ENCODE peak calls at places on chromosomes 3 and 15, in five cellular contexts. O is left ventricle myocardium inferior, F is fibroblast of lung, H is suprapubic skin, M is esophagus squamous epithelium. P is an unnamed sample. For H3K4me1, the result is how much of the 10 kb centered on the place peaks cover.

GRCh38 chr3:14210281-14210670 is 31.7 kb downstream of the LSM3 start:
- DNase-seq in O (no peak), F (no peak), H (no peak), M (no peak), P (no peak)

GRCh38 chr3:170488802-170489201 is 70.1 kb downstream of the CLDN11 start:
- DNase-seq in O (no peak), F (no peak), H (no peak), M (no peak), P (no peak)

GRCh38 chr3:61299343-61299742 is 48.1 kb upstream of the FHIT start:
- DNase-seq in O (no peak), F (no peak), H (no peak), M (no peak), P (no peak)

GRCh38 chr3:162764672-162765071 is 1268.1 kb downstream of the OTOL1 start:
- DNase-seq in O (no peak), F (no peak), H (no peak), M (no peak), P (no peak)

GRCh38 chr3:66014641-66015040 is 24.1 kb downstream of the MAGI1 start:
- DNase-seq in O (no peak), F (no peak), H (no peak), M (no peak), P (no peak)

GRCh38 chr3:49924683-49925082 is 4.9 kb downstream of the MON1A start:
- DNase-seq in O (no peak), F (peak), H (no peak), M (no peak), P (no peak)

GRCh38 chr3:158261371-158261991 is 151.6 kb downstream of the RSRC1 start:
- DNase-seq in O (no peak), F (no peak), H (no peak), M (no peak), P (no peak)

GRCh38 chr15:70853855-70854668 is at the start of gene LARP6:
- DNase-seq in O (peak), F (peak), H (peak), M (no peak), P (no peak)

GRCh38 chr3:192907784-192908183 is 9.9 kb downstream of the MB21D2 start:
- DNase-seq in O (no peak), F (no peak), H (no peak), M (no peak), P (no peak)

GRCh38 chr15:63938486-63939061 is 104.8 kb upstream of the HERC1 start:
- DNase-seq in O (no peak), F (peak), H (no peak), M (no peak), P (no peak)

GRCh38 chr3:61562042-61562809 is 855 bp downstream of the PTPRG start:
- DNase-seq in O (peak), F (peak), H (peak), M (no peak), P (no peak)

GRCh38 chr15:82533801-82534200 is 6.5 kb downstream of the RPS17 start:
- DNase-seq in O (no peak), F (no peak), H (no peak), M (no peak), P (no peak)

GRCh38 chr3:149330609-149331008 is 2.8 kb downstream of the TM4SF18 start:
- DNase-seq in O (no peak), F (peak), H (no peak), M (no peak), P (no peak)

GRCh38 chr3:71491141-71491752 is 92.3 kb downstream of the FOXP1 start:
- DNase-seq in O (no peak), F (no peak), H (no peak), M (no peak), P (no peak)
- H3K4me1 ChIP-seq in O (under half), F (under half), H (under half), M (under half), P (under half)

GRCh38 chr3:145490088-145491055 is 670.6 kb downstream of the PLOD2 start:
- DNase-seq in O (peak), F (no peak), H (no peak), M (no peak), P (no peak)
- H3K4me3 ChIP-seq in O (peak), F (no peak), H (no peak), M (no peak), P (no peak)

GRCh38 chr15:74780523-74780982 is 1.3 kb upstream of the CSK start:
- DNase-seq in O (no peak), F (no peak), H (no peak), M (no peak), P (no peak)
- H3K4me1 ChIP-seq in O (half or more), F (under half), H (half or more), M (half or more), P (under half)

GRCh38 chr3:24682141-24682547 is 187.5 kb upstream of the THRB start:
- DNase-seq in O (no peak), F (peak), H (no peak), M (no peak), P (no peak)

GRCh38 chr3:24679429-24679828 is 184.8 kb upstream of the THRB start:
- DNase-seq in O (no peak), F (no peak), H (no peak), M (no peak), P (no peak)

GRCh38 chr3:24680214-24680967 is 185.7 kb upstream of the THRB start:
- DNase-seq in O (peak), F (peak), H (peak), M (no peak), P (no peak)

GRCh38 chr3:24678021-24678420 is 183.4 kb upstream of the THRB start:
- DNase-seq in O (no peak), F (no peak), H (no peak), M (no peak), P (no peak)

DNA sequence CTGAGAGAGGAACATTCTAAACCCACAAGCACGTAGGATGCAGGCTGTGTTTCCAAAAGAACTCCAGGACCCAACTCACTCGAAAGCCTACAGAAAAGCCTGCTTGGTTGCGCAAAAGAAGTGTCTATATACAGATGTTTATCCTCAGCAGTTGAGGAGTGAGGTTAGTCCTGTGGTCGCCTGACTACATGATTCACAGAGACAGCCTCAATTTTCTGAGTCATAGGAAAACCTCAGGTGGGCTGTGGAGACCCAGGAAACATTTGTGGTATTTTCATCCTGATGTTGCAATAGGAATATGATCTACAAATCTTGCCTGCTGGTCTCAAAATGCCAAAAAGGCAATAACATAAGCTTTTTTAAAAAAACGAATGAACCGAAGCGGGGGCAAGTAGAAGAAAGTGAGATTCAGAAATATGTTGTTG is 183.8 kb upstream of the THRB start:
- DNase-seq in O (no peak), F (peak), H (no peak), M (no peak), P (no peak)
- H3K4me3 ChIP-seq in O (no peak), F (peak), H (no peak), M (no peak), P (peak)

P was measured in thoracic aorta.